ENCODE peak calls at places on chromosome 3, in eight cellular contexts. One of them, this sample, is unnamed.
A peak's percentile ranks its signal among the peaks of the same experiment; 100 is the strongest.

GRCh38 chr3:49165771-49166751 is at the start of gene CCDC71:
- DNase-seq in nucleus accumbens: peak; percentile 27
- DNase-seq in left cardiac atrium: peak; percentile 87
- DNase-seq in T-cell: peak; percentile 50
- DNase-seq in PC-3: peak; percentile 63
- DNase-seq in head of caudate nucleus: peak; percentile 78
- DNase-seq in HuH-7: peak; percentile 90
- DNase-seq in breast epithelium: peak; percentile 50
- DNase-seq in this sample: no peak

GRCh38 chr3:33865133-33865532 is 66.7 kb downstream of the PDCD6IP start:
- DNase-seq in nucleus accumbens: no peak
- DNase-seq in left cardiac atrium: no peak
- DNase-seq in T-cell: no peak
- DNase-seq in PC-3: no peak
- DNase-seq in head of caudate nucleus: no peak
- DNase-seq in HuH-7: no peak
- DNase-seq in breast epithelium: no peak
- DNase-seq in this sample: no peak

GRCh38 chr3:59784164-59784563 is 734.3 kb upstream of the CFAP20DC start:
- DNase-seq in nucleus accumbens: no peak
- DNase-seq in left cardiac atrium: no peak
- DNase-seq in T-cell: no peak
- DNase-seq in PC-3: no peak
- DNase-seq in head of caudate nucleus: no peak
- DNase-seq in HuH-7: no peak
- DNase-seq in breast epithelium: no peak
- DNase-seq in this sample: no peak

GRCh38 chr3:55790596-55791350 is 303.7 kb upstream of the WNT5A start:
- DNase-seq in nucleus accumbens: no peak
- DNase-seq in left cardiac atrium: no peak
- DNase-seq in T-cell: no peak
- DNase-seq in PC-3: peak; percentile 70
- DNase-seq in head of caudate nucleus: no peak
- DNase-seq in HuH-7: no peak
- DNase-seq in breast epithelium: no peak
- DNase-seq in this sample: no peak

GRCh38 chr3:30342319-30343060 is 263.9 kb upstream of the TGFBR2 start:
- DNase-seq in nucleus accumbens: peak; percentile 12
- DNase-seq in left cardiac atrium: peak; percentile 28
- DNase-seq in T-cell: no peak
- DNase-seq in PC-3: peak; percentile 99
- DNase-seq in head of caudate nucleus: peak; percentile 11
- DNase-seq in HuH-7: no peak
- DNase-seq in breast epithelium: peak; percentile 51
- DNase-seq in this sample: peak; percentile 96

GRCh38 chr3:70981252-70981933 is 602.1 kb downstream of the FOXP1 start:
- DNase-seq in nucleus accumbens: no peak
- DNase-seq in left cardiac atrium: no peak
- DNase-seq in T-cell: no peak
- DNase-seq in PC-3: no peak
- DNase-seq in head of caudate nucleus: no peak
- DNase-seq in HuH-7: no peak
- DNase-seq in breast epithelium: no peak
- DNase-seq in this sample: no peak

GRCh38 chr3:101671014-101671413 is 5.9 kb downstream of the ZBTB11 start:
- DNase-seq in nucleus accumbens: no peak
- DNase-seq in left cardiac atrium: no peak
- DNase-seq in T-cell: no peak
- DNase-seq in PC-3: no peak
- DNase-seq in head of caudate nucleus: no peak
- DNase-seq in HuH-7: no peak
- DNase-seq in breast epithelium: no peak
- DNase-seq in this sample: no peak

GRCh38 chr3:28850186-28850585 is 430.7 kb upstream of the RBMS3 start:
- DNase-seq in nucleus accumbens: no peak
- DNase-seq in left cardiac atrium: peak; percentile 46
- DNase-seq in T-cell: no peak
- DNase-seq in PC-3: no peak
- DNase-seq in head of caudate nucleus: no peak
- DNase-seq in HuH-7: no peak
- DNase-seq in breast epithelium: peak; percentile 21
- DNase-seq in this sample: no peak

GRCh38 chr3:127889976-127890650 is 24.9 kb upstream of the KBTBD12 start:
- DNase-seq in nucleus accumbens: no peak
- DNase-seq in left cardiac atrium: no peak
- DNase-seq in T-cell: no peak
- DNase-seq in PC-3: no peak
- DNase-seq in head of caudate nucleus: no peak
- DNase-seq in HuH-7: no peak
- DNase-seq in breast epithelium: no peak
- DNase-seq in this sample: no peak

GRCh38 chr3:56954125-56954524 is 106.3 kb upstream of the SPATA12 start:
- DNase-seq in nucleus accumbens: no peak
- DNase-seq in left cardiac atrium: no peak
- DNase-seq in T-cell: no peak
- DNase-seq in PC-3: no peak
- DNase-seq in head of caudate nucleus: no peak
- DNase-seq in HuH-7: no peak
- DNase-seq in breast epithelium: no peak
- DNase-seq in this sample: no peak

This sample was measured in keratinocyte.